ENCODE peak calls at places on chromosomes 3 and 15, in four cellular contexts. One of them, this sample, is unnamed.

GRCh38 chr3:171185959-171186358 is 159.4 kb upstream of the SLC2A2 start:
- DNase-seq in GM12878: no peak
- DNase-seq in K562: no peak
- DNase-seq in HepG2: no peak
- DNase-seq in this sample: no peak

GRCh38 chr15:42159381-42160015 is 3.1 kb upstream of the PLA2G4F start:
- DNase-seq in GM12878: no peak
- DNase-seq in K562: no peak
- DNase-seq in HepG2: no peak
- DNase-seq in this sample: no peak

GRCh38 chr3:99901200-99901926 is 83.7 kb downstream of the CMSS1 start:
- DNase-seq in GM12878: peak; percentile 23
- DNase-seq in K562: no peak
- DNase-seq in HepG2: peak; percentile 94
- DNase-seq in this sample: no peak

GRCh38 chr3:138694287-138695007 is 85.9 kb downstream of the FAIM start:
- DNase-seq in GM12878: no peak
- DNase-seq in K562: peak; percentile 21
- DNase-seq in HepG2: no peak
- DNase-seq in this sample: no peak

GRCh38 chr3:59774613-59775012 is 724.8 kb upstream of the CFAP20DC start:
- DNase-seq in GM12878: no peak
- DNase-seq in K562: no peak
- DNase-seq in HepG2: no peak
- DNase-seq in this sample: no peak

GRCh38 chr15:62125763-62126162 is 39.3 kb downstream of the C2CD4B start:
- DNase-seq in GM12878: no peak
- DNase-seq in K562: peak; percentile 19
- DNase-seq in HepG2: peak; percentile 44
- DNase-seq in this sample: no peak

GRCh38 chr3:10074666-10075065 is 33.4 kb downstream of the FANCD2OS start:
- DNase-seq in GM12878: no peak
- DNase-seq in K562: no peak
- DNase-seq in HepG2: no peak
- DNase-seq in this sample: no peak

GRCh38 chr3:134897391-134898131 is 102.5 kb downstream of the EPHB1 start:
- DNase-seq in GM12878: no peak
- DNase-seq in K562: no peak
- DNase-seq in HepG2: no peak
- DNase-seq in this sample: no peak

GRCh38 chr3:42961633-42962032 is 17.5 kb upstream of the GASK1A start:
- DNase-seq in GM12878: no peak
- DNase-seq in K562: peak; percentile 35
- DNase-seq in HepG2: peak; percentile 42
- DNase-seq in this sample: peak; percentile 29

DNA sequence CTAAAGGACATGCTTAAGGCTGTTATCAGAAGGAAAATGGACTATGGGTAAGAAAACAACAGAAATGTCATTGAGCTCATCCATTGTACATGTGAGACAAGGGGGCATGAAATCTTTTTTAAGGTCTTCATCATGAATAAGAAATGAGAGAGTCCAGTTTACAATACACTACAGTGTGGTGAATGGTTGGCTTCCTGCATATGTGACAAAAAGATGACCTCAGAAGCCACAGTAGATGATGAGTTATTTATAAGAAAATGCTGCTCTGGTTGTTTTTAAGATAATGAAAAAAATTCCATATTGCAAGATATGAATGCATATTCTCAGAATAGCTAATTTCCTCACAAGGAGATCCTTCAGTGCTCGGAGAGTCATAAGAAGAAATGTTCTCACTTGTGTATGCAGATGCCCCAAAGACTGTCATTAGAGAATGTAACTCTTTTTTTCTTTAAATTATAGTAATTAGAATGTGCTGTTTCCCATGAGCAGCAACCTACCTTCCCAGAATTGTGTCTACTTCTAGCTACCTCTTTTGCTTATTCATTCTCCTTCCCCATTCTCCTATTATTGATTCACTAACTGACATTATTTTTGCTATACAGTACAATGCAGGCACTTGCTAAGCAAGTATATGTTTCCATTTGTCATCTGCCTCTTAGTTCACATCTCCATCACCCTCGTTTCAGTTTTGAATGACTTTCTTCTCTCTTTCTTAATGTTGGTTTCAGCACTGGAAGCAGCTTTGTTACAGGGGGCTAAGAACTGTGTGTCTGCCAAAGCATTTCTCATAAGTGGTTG is 152.0 kb upstream of the PEX5L start:
- DNase-seq in GM12878: no peak
- DNase-seq in K562: no peak
- DNase-seq in HepG2: no peak
- DNase-seq in this sample: no peak
- TF ChIP-seq ESRRA in GM12878: no peak
- TF ChIP-seq ESRRA in K562: no peak
- TF ChIP-seq ESRRA in HepG2: no peak
- TF ChIP-seq ESRRA in this sample: no peak

GRCh38 chr3:98259707-98260106 is 4.3 kb upstream of the OR5H6 start:
- DNase-seq in GM12878: no peak
- DNase-seq in K562: peak; percentile 3
- DNase-seq in HepG2: peak; percentile 15
- DNase-seq in this sample: peak; percentile 47
- TF ChIP-seq ATF3 in GM12878: no peak
- TF ChIP-seq ATF3 in K562: no peak
- TF ChIP-seq ATF3 in HepG2: no peak
- TF ChIP-seq ATF3 in this sample: no peak

DNA sequence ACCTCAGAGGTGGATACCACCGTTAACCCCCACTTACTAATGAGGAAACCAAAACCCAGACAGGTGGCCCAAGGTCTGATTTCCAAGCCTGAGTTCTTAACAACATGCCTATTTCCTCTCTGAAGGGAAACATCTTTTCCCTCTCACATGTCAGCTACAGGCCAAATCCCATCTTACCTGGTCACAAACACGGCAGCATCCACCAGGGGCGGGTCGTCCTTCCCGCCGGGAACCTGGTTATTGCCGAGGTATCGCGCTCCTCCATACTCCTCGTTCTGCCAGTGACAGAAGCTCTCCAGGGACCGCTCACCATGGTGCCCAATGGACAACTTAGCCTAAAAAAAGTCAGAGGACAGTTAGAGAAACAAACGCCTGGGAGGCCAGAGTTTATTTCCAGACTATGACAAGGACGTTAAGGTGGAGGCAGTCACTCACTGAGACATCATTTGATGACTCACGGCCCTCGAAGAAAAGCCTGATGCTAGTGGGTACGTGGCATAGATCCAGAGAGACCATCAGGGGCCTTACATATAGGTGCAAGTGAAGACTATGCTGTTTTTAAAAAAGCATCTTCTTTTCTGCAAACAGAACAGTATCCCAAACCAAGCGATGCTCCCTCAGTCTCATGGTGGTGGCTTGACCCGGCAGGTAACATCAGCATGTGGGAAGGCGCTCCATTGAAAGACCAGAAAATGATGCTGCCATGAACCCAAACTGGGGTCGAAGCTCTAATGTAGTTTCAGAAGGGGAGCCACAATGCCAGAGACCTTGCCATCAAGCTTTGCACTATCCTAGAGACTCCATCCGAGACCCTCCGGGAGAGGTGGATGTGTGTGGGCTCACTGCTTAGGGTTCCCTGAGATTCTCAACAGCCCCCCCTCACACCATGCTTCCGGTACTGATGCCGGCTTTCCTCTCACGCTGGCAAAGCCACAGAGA is 80.2 kb downstream of the ADAMTS17 start:
- DNase-seq in GM12878: no peak
- DNase-seq in K562: no peak
- DNase-seq in HepG2: no peak
- DNase-seq in this sample: no peak
- TF ChIP-seq ESRRA in GM12878: no peak
- TF ChIP-seq ESRRA in K562: no peak
- TF ChIP-seq ESRRA in HepG2: no peak
- TF ChIP-seq ESRRA in this sample: no peak

DNA sequence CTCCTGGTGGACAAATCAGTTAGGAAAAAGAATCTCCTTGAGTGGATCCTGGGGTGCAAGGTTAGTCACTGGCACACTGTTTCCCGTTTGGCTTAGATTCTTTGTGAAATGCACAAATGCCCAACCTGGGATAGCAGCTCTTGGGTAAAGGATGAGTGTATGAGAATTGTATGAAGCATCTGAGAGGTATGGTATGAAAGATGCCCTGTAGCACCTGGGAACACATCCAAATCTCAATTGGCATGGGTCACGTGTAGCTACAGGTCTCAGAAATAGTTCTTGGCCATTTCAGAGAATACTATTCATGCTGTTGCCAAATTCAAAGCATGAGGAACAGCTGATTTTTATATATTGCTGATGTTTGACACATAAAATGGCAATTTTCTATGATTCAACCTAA is 84.3 kb downstream of the KCNH8 start:
- DNase-seq in GM12878: no peak
- DNase-seq in K562: no peak
- DNase-seq in HepG2: no peak
- DNase-seq in this sample: no peak
- TF ChIP-seq ATF3 in GM12878: no peak
- TF ChIP-seq ATF3 in K562: no peak
- TF ChIP-seq ATF3 in HepG2: no peak
- TF ChIP-seq ATF3 in this sample: no peak

DNA sequence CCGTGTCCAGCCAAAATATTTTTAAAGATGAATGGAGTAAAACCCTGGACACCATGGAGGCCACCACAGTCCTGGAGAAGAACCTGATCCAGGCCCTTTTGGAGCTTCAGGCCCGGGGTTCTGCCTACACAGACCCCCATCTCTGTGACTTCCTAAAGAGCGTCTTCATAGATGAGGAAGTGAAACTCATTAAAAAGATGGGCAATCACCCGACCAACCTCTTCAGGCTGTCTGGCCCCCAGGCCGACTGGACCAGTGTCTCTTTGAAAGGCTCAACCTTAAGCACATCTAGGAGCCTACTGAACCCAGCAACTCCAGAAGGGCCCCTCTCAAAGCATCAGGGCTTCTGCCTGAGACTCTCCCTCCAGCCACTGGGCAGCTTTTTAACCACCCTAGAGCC is 107.9 kb upstream of the FAM174B start:
- DNase-seq in GM12878: no peak
- DNase-seq in K562: no peak
- DNase-seq in HepG2: no peak
- DNase-seq in this sample: no peak
- TF ChIP-seq ESRRA in GM12878: no peak
- TF ChIP-seq ESRRA in K562: no peak
- TF ChIP-seq ESRRA in HepG2: no peak
- TF ChIP-seq ESRRA in this sample: no peak

DNA sequence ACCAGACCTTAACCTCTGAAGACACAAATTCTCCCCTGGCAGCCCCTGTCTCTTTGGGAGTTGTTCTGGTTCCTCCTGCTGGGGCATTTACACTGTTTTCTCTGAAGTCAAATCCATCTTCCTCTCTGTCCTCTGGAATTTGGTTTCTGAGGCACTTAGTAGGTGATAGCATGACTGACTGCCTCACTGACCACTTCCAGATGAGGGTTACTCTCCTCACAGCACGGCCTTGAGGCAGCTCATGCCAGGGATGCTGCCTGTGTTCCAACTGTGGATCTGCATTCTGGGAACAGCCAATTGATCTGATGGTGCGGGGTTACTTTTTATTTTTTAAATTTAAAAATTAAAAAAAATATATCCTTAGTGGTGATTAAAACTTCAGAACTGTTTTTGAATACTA is 140.9 kb upstream of the ROPN1 start:
- DNase-seq in GM12878: no peak
- DNase-seq in K562: no peak
- DNase-seq in HepG2: no peak
- DNase-seq in this sample: no peak
- TF ChIP-seq ATF3 in GM12878: no peak
- TF ChIP-seq ATF3 in K562: no peak
- TF ChIP-seq ATF3 in HepG2: no peak
- TF ChIP-seq ATF3 in this sample: no peak

GRCh38 chr3:112116777-112117186 is 16.3 kb downstream of the GCSAM start:
- DNase-seq in GM12878: no peak
- DNase-seq in K562: no peak
- DNase-seq in HepG2: no peak
- DNase-seq in this sample: no peak
- TF ChIP-seq ESRRA in GM12878: no peak
- TF ChIP-seq ESRRA in K562: no peak
- TF ChIP-seq ESRRA in HepG2: no peak
- TF ChIP-seq ESRRA in this sample: no peak

GRCh38 chr3:65196663-65197062 is 508.9 kb upstream of the ADAMTS9 start:
- DNase-seq in GM12878: no peak
- DNase-seq in K562: no peak
- DNase-seq in HepG2: no peak
- DNase-seq in this sample: no peak
- TF ChIP-seq ATF3 in GM12878: no peak
- TF ChIP-seq ATF3 in K562: no peak
- TF ChIP-seq ATF3 in HepG2: no peak
- TF ChIP-seq ATF3 in this sample: no peak

GRCh38 chr3:14297784-14298236 is 104.6 kb upstream of the SLC6A6 start:
- DNase-seq in GM12878: no peak
- DNase-seq in K562: no peak
- DNase-seq in HepG2: no peak
- DNase-seq in this sample: no peak
- TF ChIP-seq ESRRA in GM12878: no peak
- TF ChIP-seq ESRRA in K562: no peak
- TF ChIP-seq ESRRA in HepG2: no peak
- TF ChIP-seq ESRRA in this sample: no peak

GRCh38 chr15:35078221-35078915 is 6.7 kb downstream of the NANOGP8 start:
- DNase-seq in GM12878: no peak
- DNase-seq in K562: peak; percentile 52
- DNase-seq in HepG2: peak; percentile 44
- DNase-seq in this sample: peak; percentile 42
- TF ChIP-seq ATF3 in GM12878: no peak
- TF ChIP-seq ATF3 in K562: no peak
- TF ChIP-seq ATF3 in HepG2: no peak
- TF ChIP-seq ATF3 in this sample: no peak